ENCODE peak calls at places on chromosomes 12 and 14, in eight cellular contexts. G is uterus, L is RWPE1, E is lower leg skin, Y is A549, V is body of pancreas, K is right lobe of liver, U is PC-9. S is an unnamed sample.

GRCh38 chr12:94616217-94616729 is 34.1 kb downstream of the TMCC3 start:
- DNase-seq in V (no peak), G (no peak), L (no peak), K (no peak), Y (peak; percentile 53), E (no peak), U (peak; percentile 34), S (no peak)

GRCh38 chr14:73738518-73739173 is 24.5 kb upstream of the PNMA1 start:
- DNase-seq in K (peak; percentile 52), E (no peak), U (no peak), V (no peak), L (no peak), G (no peak), Y (no peak), S (no peak)

GRCh38 chr12:70646850-70647249 is 9.6 kb upstream of the PTPRB start:
- DNase-seq in Y (no peak), V (no peak), L (no peak), G (no peak), K (no peak), U (no peak), E (no peak), S (no peak)

GRCh38 chr12:69901141-69901900 is 76.3 kb downstream of the MYRFL start:
- DNase-seq in V (no peak), G (no peak), E (no peak), U (no peak), Y (no peak), K (no peak), L (no peak), S (no peak)

GRCh38 chr12:107468976-107469375 is 216.6 kb upstream of the PWP1 start:
- DNase-seq in U (no peak), V (no peak), L (no peak), K (no peak), Y (no peak), G (no peak), E (no peak), S (no peak)

GRCh38 chr12:94925729-94926128 is 77.8 kb downstream of the NDUFA12 start:
- DNase-seq in V (no peak), L (no peak), K (no peak), E (no peak), U (no peak), G (no peak), Y (no peak), S (no peak)

GRCh38 chr14:36944307-36945010 is 227.9 kb downstream of the SLC25A21 start:
- DNase-seq in U (no peak), G (no peak), Y (peak; percentile 22), K (no peak), V (no peak), L (peak; percentile 20), E (no peak), S (no peak)

GRCh38 chr12:105319691-105320209 is 10.7 kb upstream of the C12orf75 start:
- DNase-seq in K (no peak), V (no peak), U (no peak), Y (peak; percentile 46), G (no peak), L (no peak), E (no peak), S (no peak)

GRCh38 chr12:112961074-112961473 is 17.2 kb upstream of the OAS2 start:
- DNase-seq in V (no peak), U (no peak), G (no peak), K (no peak), L (no peak), E (no peak), Y (no peak), S (no peak)

GRCh38 chr12:101696477-101697196 is 803 bp upstream of the CHPT1 start:
- DNase-seq in L (peak; percentile 2), E (peak; percentile 89), K (peak; percentile 89), V (peak; percentile 53), U (no peak), Y (no peak), G (peak; percentile 24), S (no peak)

GRCh38 chr14:104424406-104425072 is 155.0 kb upstream of the C14orf180 start:
- DNase-seq in Y (no peak), K (no peak), V (no peak), E (peak; percentile 60), G (no peak), U (no peak), L (no peak), S (peak; percentile 72)

GRCh38 chr12:83700858-83701257 is 1014.2 kb downstream of the TMTC2 start:
- DNase-seq in K (no peak), E (no peak), G (no peak), Y (no peak), L (no peak), U (no peak), V (no peak), S (no peak)
- TF ChIP-seq CTCF in K (no peak), E (no peak), G (no peak), Y (no peak), L (no peak), U (no peak), V (no peak), S (no peak)

DNA sequence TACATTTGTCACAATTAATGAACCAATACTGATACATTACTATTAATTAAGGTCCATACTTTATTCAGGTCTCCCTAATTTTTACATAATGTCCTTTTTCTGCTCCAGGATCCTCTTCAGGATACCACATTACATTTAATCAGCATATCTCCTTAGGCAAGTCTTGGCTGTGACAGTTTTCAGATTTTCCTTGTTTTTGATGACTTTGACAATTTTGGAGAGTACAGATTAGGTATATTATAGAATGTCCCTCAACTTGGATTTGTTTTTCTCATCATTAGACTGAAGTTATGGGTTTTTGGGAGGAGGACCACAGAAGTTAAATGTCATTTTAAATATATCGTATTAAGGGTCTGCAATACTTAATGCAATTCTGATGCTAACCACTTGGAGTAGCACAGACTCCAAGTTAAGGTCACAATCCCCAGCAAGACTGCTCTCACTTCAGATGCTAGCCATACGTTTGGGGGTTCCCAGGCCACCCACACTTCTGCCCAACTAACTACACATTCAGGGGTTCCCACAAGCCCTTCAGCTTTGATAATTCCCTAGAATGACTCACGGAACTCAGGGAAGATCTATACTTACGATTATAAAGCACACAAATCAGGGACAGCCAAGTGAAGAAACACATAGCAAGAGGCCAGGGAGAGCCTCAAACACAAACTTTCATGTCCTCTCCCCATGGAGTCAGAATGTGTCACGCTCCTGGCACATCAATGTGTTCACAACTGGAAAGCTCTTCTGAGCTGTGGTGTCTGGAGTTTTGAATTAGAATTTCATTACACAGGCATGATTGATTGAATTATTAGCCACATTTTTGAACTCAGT is 17.0 kb upstream of the NUBPL start:
- DNase-seq in Y (peak; percentile 36), V (no peak), U (no peak), G (no peak), K (no peak), E (no peak), L (no peak), S (no peak)
- TF ChIP-seq CTCF in Y (no peak), V (no peak), U (peak; percentile 38), G (no peak), K (no peak), E (no peak), L (no peak), S (peak; percentile 63)

GRCh38 chr12:128753438-128753837 is 70.3 kb downstream of the SLC15A4 start:
- DNase-seq in L (no peak), G (no peak), Y (no peak), E (peak; percentile 71), U (no peak), V (no peak), K (no peak), S (no peak)
- TF ChIP-seq CTCF in L (no peak), G (no peak), Y (no peak), E (no peak), U (no peak), V (no peak), K (no peak), S (no peak)

GRCh38 chr14:102785598-102785963 is 8.3 kb downstream of the TRAF3 start:
- DNase-seq in V (no peak), G (no peak), K (no peak), L (no peak), U (no peak), Y (no peak), E (no peak), S (no peak)
- TF ChIP-seq CTCF in V (no peak), G (no peak), K (no peak), L (no peak), U (no peak), Y (no peak), E (no peak), S (peak; percentile 21)